ENCODE peak calls at places on chromosome 9, in ten cellular contexts. One of them, this sample, is unnamed.

GRCh38 chr9:78054180-78054579 is 22.6 kb upstream of the GNAQ start:
- DNase-seq in dorsolateral prefrontal cortex: no peak
- DNase-seq in Right ventricle myocardium superior: no peak
- DNase-seq in T follicular helper cell: peak
- DNase-seq in activated CD8-positive, alpha-beta T cell treated with anti-CD3 and anti-CD28 coated beads, Interleukin-2, amount 10 ng/mL, durations not matched to agents 7 days and 5 days: peak
- DNase-seq in endodermal cell: no peak
- DNase-seq in HS-27A: no peak
- DNase-seq in head of caudate nucleus: no peak
- DNase-seq in NCI-H345: no peak
- DNase-seq in NCI-H446: no peak
- DNase-seq in this sample: no peak

GRCh38 chr9:37547328-37547878 is 28.8 kb downstream of the FBXO10 start:
- DNase-seq in dorsolateral prefrontal cortex: no peak
- DNase-seq in Right ventricle myocardium superior: no peak
- DNase-seq in T follicular helper cell: no peak
- DNase-seq in activated CD8-positive, alpha-beta T cell treated with anti-CD3 and anti-CD28 coated beads, Interleukin-2, amount 10 ng/mL, durations not matched to agents 7 days and 5 days: no peak
- DNase-seq in endodermal cell: no peak
- DNase-seq in HS-27A: no peak
- DNase-seq in head of caudate nucleus: no peak
- DNase-seq in NCI-H345: no peak
- DNase-seq in NCI-H446: no peak
- DNase-seq in this sample: no peak

GRCh38 chr9:71681708-71682268 is 86.5 kb downstream of the CEMIP2 start:
- DNase-seq in dorsolateral prefrontal cortex: no peak
- DNase-seq in Right ventricle myocardium superior: no peak
- DNase-seq in T follicular helper cell: no peak
- DNase-seq in activated CD8-positive, alpha-beta T cell treated with anti-CD3 and anti-CD28 coated beads, Interleukin-2, amount 10 ng/mL, durations not matched to agents 7 days and 5 days: no peak
- DNase-seq in endodermal cell: no peak
- DNase-seq in HS-27A: no peak
- DNase-seq in head of caudate nucleus: no peak
- DNase-seq in NCI-H345: no peak
- DNase-seq in NCI-H446: no peak
- DNase-seq in this sample: no peak

GRCh38 chr9:13278368-13279246 is 885 bp downstream of the MPDZ start:
- DNase-seq in dorsolateral prefrontal cortex: peak
- DNase-seq in Right ventricle myocardium superior: peak
- DNase-seq in T follicular helper cell: no peak
- DNase-seq in activated CD8-positive, alpha-beta T cell treated with anti-CD3 and anti-CD28 coated beads, Interleukin-2, amount 10 ng/mL, durations not matched to agents 7 days and 5 days: no peak
- DNase-seq in endodermal cell: peak
- DNase-seq in HS-27A: no peak
- DNase-seq in head of caudate nucleus: peak
- DNase-seq in NCI-H345: peak
- DNase-seq in NCI-H446: peak
- DNase-seq in this sample: no peak

GRCh38 chr9:71886015-71886414 is 25.0 kb downstream of the ABHD17B start:
- DNase-seq in dorsolateral prefrontal cortex: no peak
- DNase-seq in Right ventricle myocardium superior: no peak
- DNase-seq in T follicular helper cell: no peak
- DNase-seq in activated CD8-positive, alpha-beta T cell treated with anti-CD3 and anti-CD28 coated beads, Interleukin-2, amount 10 ng/mL, durations not matched to agents 7 days and 5 days: no peak
- DNase-seq in endodermal cell: no peak
- DNase-seq in HS-27A: no peak
- DNase-seq in head of caudate nucleus: no peak
- DNase-seq in NCI-H345: no peak
- DNase-seq in NCI-H446: no peak
- DNase-seq in this sample: no peak

GRCh38 chr9:107491081-107492053 is 1.8 kb upstream of the KLF4 start:
- DNase-seq in dorsolateral prefrontal cortex: no peak
- DNase-seq in Right ventricle myocardium superior: peak
- DNase-seq in T follicular helper cell: no peak
- DNase-seq in activated CD8-positive, alpha-beta T cell treated with anti-CD3 and anti-CD28 coated beads, Interleukin-2, amount 10 ng/mL, durations not matched to agents 7 days and 5 days: peak
- DNase-seq in endodermal cell: peak
- DNase-seq in HS-27A: no peak
- DNase-seq in head of caudate nucleus: no peak
- DNase-seq in NCI-H345: no peak
- DNase-seq in NCI-H446: no peak
- DNase-seq in this sample: no peak

GRCh38 chr9:111179577-111179976 is 141.3 kb upstream of the LPAR1 start:
- DNase-seq in dorsolateral prefrontal cortex: no peak
- DNase-seq in Right ventricle myocardium superior: peak
- DNase-seq in T follicular helper cell: no peak
- DNase-seq in activated CD8-positive, alpha-beta T cell treated with anti-CD3 and anti-CD28 coated beads, Interleukin-2, amount 10 ng/mL, durations not matched to agents 7 days and 5 days: no peak
- DNase-seq in endodermal cell: no peak
- DNase-seq in HS-27A: no peak
- DNase-seq in head of caudate nucleus: no peak
- DNase-seq in NCI-H345: peak
- DNase-seq in NCI-H446: no peak
- DNase-seq in this sample: no peak

GRCh38 chr9:21831841-21832509 is 29.5 kb downstream of the MTAP start:
- DNase-seq in dorsolateral prefrontal cortex: no peak
- DNase-seq in Right ventricle myocardium superior: no peak
- DNase-seq in T follicular helper cell: no peak
- DNase-seq in activated CD8-positive, alpha-beta T cell treated with anti-CD3 and anti-CD28 coated beads, Interleukin-2, amount 10 ng/mL, durations not matched to agents 7 days and 5 days: no peak
- DNase-seq in endodermal cell: no peak
- DNase-seq in HS-27A: no peak
- DNase-seq in head of caudate nucleus: no peak
- DNase-seq in NCI-H345: no peak
- DNase-seq in NCI-H446: no peak
- DNase-seq in this sample: no peak

GRCh38 chr9:135925496-135926133 is 18.3 kb upstream of the CAMSAP1 start:
- DNase-seq in dorsolateral prefrontal cortex: peak
- DNase-seq in Right ventricle myocardium superior: no peak
- DNase-seq in T follicular helper cell: no peak
- DNase-seq in activated CD8-positive, alpha-beta T cell treated with anti-CD3 and anti-CD28 coated beads, Interleukin-2, amount 10 ng/mL, durations not matched to agents 7 days and 5 days: no peak
- DNase-seq in endodermal cell: no peak
- DNase-seq in HS-27A: no peak
- DNase-seq in head of caudate nucleus: peak
- DNase-seq in NCI-H345: no peak
- DNase-seq in NCI-H446: no peak
- DNase-seq in this sample: no peak

GRCh38 chr9:11340656-11341055 is 727.9 kb upstream of the PTPRD start:
- DNase-seq in dorsolateral prefrontal cortex: no peak
- DNase-seq in Right ventricle myocardium superior: no peak
- DNase-seq in T follicular helper cell: no peak
- DNase-seq in activated CD8-positive, alpha-beta T cell treated with anti-CD3 and anti-CD28 coated beads, Interleukin-2, amount 10 ng/mL, durations not matched to agents 7 days and 5 days: no peak
- DNase-seq in endodermal cell: no peak
- DNase-seq in HS-27A: no peak
- DNase-seq in head of caudate nucleus: no peak
- DNase-seq in NCI-H345: no peak
- DNase-seq in NCI-H446: no peak
- DNase-seq in this sample: no peak

GRCh38 chr9:129879991-129880653 is 44.9 kb downstream of the USP20 start:
- DNase-seq in dorsolateral prefrontal cortex: no peak
- DNase-seq in Right ventricle myocardium superior: no peak
- DNase-seq in T follicular helper cell: no peak
- DNase-seq in activated CD8-positive, alpha-beta T cell treated with anti-CD3 and anti-CD28 coated beads, Interleukin-2, amount 10 ng/mL, durations not matched to agents 7 days and 5 days: no peak
- DNase-seq in endodermal cell: no peak
- DNase-seq in HS-27A: no peak
- DNase-seq in head of caudate nucleus: no peak
- DNase-seq in NCI-H345: no peak
- DNase-seq in NCI-H446: no peak
- DNase-seq in this sample: no peak

GRCh38 chr9:135070964-135071735 is 16.3 kb upstream of the OLFM1 start:
- DNase-seq in dorsolateral prefrontal cortex: no peak
- DNase-seq in Right ventricle myocardium superior: no peak
- DNase-seq in T follicular helper cell: no peak
- DNase-seq in activated CD8-positive, alpha-beta T cell treated with anti-CD3 and anti-CD28 coated beads, Interleukin-2, amount 10 ng/mL, durations not matched to agents 7 days and 5 days: no peak
- DNase-seq in endodermal cell: peak
- DNase-seq in HS-27A: no peak
- DNase-seq in head of caudate nucleus: no peak
- DNase-seq in NCI-H345: no peak
- DNase-seq in NCI-H446: no peak
- DNase-seq in this sample: no peak

GRCh38 chr9:125332527-125332926 is 70.9 kb downstream of the GAPVD1 start:
- DNase-seq in dorsolateral prefrontal cortex: peak
- DNase-seq in Right ventricle myocardium superior: no peak
- DNase-seq in T follicular helper cell: no peak
- DNase-seq in activated CD8-positive, alpha-beta T cell treated with anti-CD3 and anti-CD28 coated beads, Interleukin-2, amount 10 ng/mL, durations not matched to agents 7 days and 5 days: peak
- DNase-seq in endodermal cell: no peak
- DNase-seq in HS-27A: no peak
- DNase-seq in head of caudate nucleus: no peak
- DNase-seq in NCI-H345: no peak
- DNase-seq in NCI-H446: no peak
- DNase-seq in this sample: no peak

GRCh38 chr9:32873546-32873945 is 90.2 kb downstream of the TMEM215 start:
- DNase-seq in dorsolateral prefrontal cortex: no peak
- DNase-seq in Right ventricle myocardium superior: no peak
- DNase-seq in T follicular helper cell: no peak
- DNase-seq in activated CD8-positive, alpha-beta T cell treated with anti-CD3 and anti-CD28 coated beads, Interleukin-2, amount 10 ng/mL, durations not matched to agents 7 days and 5 days: no peak
- DNase-seq in endodermal cell: no peak
- DNase-seq in HS-27A: no peak
- DNase-seq in head of caudate nucleus: no peak
- DNase-seq in NCI-H345: no peak
- DNase-seq in NCI-H446: no peak
- DNase-seq in this sample: no peak

GRCh38 chr9:129930743-129931142 is 95.5 kb downstream of the USP20 start:
- DNase-seq in dorsolateral prefrontal cortex: no peak
- DNase-seq in Right ventricle myocardium superior: no peak
- DNase-seq in T follicular helper cell: no peak
- DNase-seq in activated CD8-positive, alpha-beta T cell treated with anti-CD3 and anti-CD28 coated beads, Interleukin-2, amount 10 ng/mL, durations not matched to agents 7 days and 5 days: no peak
- DNase-seq in endodermal cell: no peak
- DNase-seq in HS-27A: no peak
- DNase-seq in head of caudate nucleus: no peak
- DNase-seq in NCI-H345: no peak
- DNase-seq in NCI-H446: no peak
- DNase-seq in this sample: no peak

GRCh38 chr9:73583590-73583989 is 431.9 kb downstream of the ANXA1 start:
- DNase-seq in dorsolateral prefrontal cortex: no peak
- DNase-seq in Right ventricle myocardium superior: no peak
- DNase-seq in T follicular helper cell: no peak
- DNase-seq in activated CD8-positive, alpha-beta T cell treated with anti-CD3 and anti-CD28 coated beads, Interleukin-2, amount 10 ng/mL, durations not matched to agents 7 days and 5 days: no peak
- DNase-seq in endodermal cell: no peak
- DNase-seq in HS-27A: no peak
- DNase-seq in head of caudate nucleus: no peak
- DNase-seq in NCI-H345: no peak
- DNase-seq in NCI-H446: peak
- DNase-seq in this sample: no peak

GRCh38 chr9:117403403-117403811 is 11.4 kb downstream of the ASTN2 start:
- DNase-seq in dorsolateral prefrontal cortex: peak
- DNase-seq in Right ventricle myocardium superior: no peak
- DNase-seq in T follicular helper cell: no peak
- DNase-seq in activated CD8-positive, alpha-beta T cell treated with anti-CD3 and anti-CD28 coated beads, Interleukin-2, amount 10 ng/mL, durations not matched to agents 7 days and 5 days: no peak
- DNase-seq in endodermal cell: peak
- DNase-seq in HS-27A: no peak
- DNase-seq in head of caudate nucleus: peak
- DNase-seq in NCI-H345: peak
- DNase-seq in NCI-H446: no peak
- DNase-seq in this sample: no peak

GRCh38 chr9:69120380-69121154 is 53.5 kb upstream of the TJP2 start:
- DNase-seq in dorsolateral prefrontal cortex: no peak
- DNase-seq in Right ventricle myocardium superior: no peak
- DNase-seq in T follicular helper cell: no peak
- DNase-seq in activated CD8-positive, alpha-beta T cell treated with anti-CD3 and anti-CD28 coated beads, Interleukin-2, amount 10 ng/mL, durations not matched to agents 7 days and 5 days: peak
- DNase-seq in endodermal cell: peak
- DNase-seq in HS-27A: no peak
- DNase-seq in head of caudate nucleus: no peak
- DNase-seq in NCI-H345: peak
- DNase-seq in NCI-H446: no peak
- DNase-seq in this sample: no peak

This sample was measured in DND-41.